ENCODE peak calls at places on chromosome 1, in nine cellular contexts. G is cardiac fibroblast, U is body of pancreas, E is amniotic stem cell, X is NCI-H1436, Y is fibroblast of villous mesenchyme, M is foreskin fibroblast, K is GM13977, T is NCI-H2107. V is an unnamed sample.
A peak's percentile ranks its signal among the peaks of the same experiment; 100 is the strongest.

GRCh38 chr1:160605792-160606520 is 26.7 kb upstream of the CD84 start:
- DNase-seq in G (no peak), U (no peak), E (no peak), X (no peak), Y (no peak), M (no peak), K (no peak), T (no peak), V (no peak)

GRCh38 chr1:236895665-236896387 is 100.7 kb downstream of the MTR start:
- DNase-seq in G (no peak), U (no peak), E (no peak), X (no peak), Y (no peak), M (no peak), K (no peak), T (no peak), V (no peak)

GRCh38 chr1:165954940-165955339 is 127.5 kb downstream of the UCK2 start:
- DNase-seq in G (peak; percentile 71), U (peak; percentile 3), E (no peak), X (no peak), Y (peak; percentile 84), M (peak; percentile 79), K (no peak), T (no peak), V (peak; percentile 92)

GRCh38 chr1:20840731-20841130 is 53.6 kb upstream of the HP1BP3 start:
- DNase-seq in G (peak; percentile 36), U (no peak), E (no peak), X (no peak), Y (no peak), M (no peak), K (no peak), T (no peak), V (no peak)

GRCh38 chr1:228308628-228309547 is 97.7 kb downstream of the TRIM11 start:
- DNase-seq in G (no peak), U (no peak), E (no peak), X (no peak), Y (no peak), M (no peak), K (no peak), T (no peak), V (no peak)

GRCh38 chr1:2194319-2194897 is at the start of gene FAAP20:
- DNase-seq in G (peak; percentile 77), U (peak; percentile 63), E (peak; percentile 48), X (peak; percentile 38), Y (peak; percentile 77), M (peak; percentile 50), K (peak; percentile 92), T (no peak), V (no peak)

GRCh38 chr1:240508950-240509349 is 103.0 kb downstream of the GREM2 start:
- DNase-seq in G (no peak), U (no peak), E (no peak), X (no peak), Y (peak; percentile 63), M (peak; percentile 50), K (no peak), T (no peak), V (no peak)

GRCh38 chr1:24364605-24364974 is 45.4 kb downstream of the GRHL3 start:
- DNase-seq in G (no peak), U (no peak), E (no peak), X (no peak), Y (no peak), M (no peak), K (peak; percentile 10), T (no peak), V (no peak)

GRCh38 chr1:199226163-199226562 is 587.3 kb downstream of the PTPRC start:
- DNase-seq in G (peak; percentile 12), U (no peak), E (no peak), X (no peak), Y (peak; percentile 38), M (peak; percentile 38), K (peak; percentile 19), T (no peak), V (no peak)

GRCh38 chr1:151606867-151607266 is 5.0 kb upstream of the SNX27 start:
- DNase-seq in G (no peak), U (no peak), E (no peak), X (no peak), Y (no peak), M (no peak), K (no peak), T (no peak), V (no peak)

GRCh38 chr1:12616709-12617373 is 1.2 kb downstream of the DHRS3 start:
- DNase-seq in G (peak; percentile 24), U (peak; percentile 48), E (no peak), X (no peak), Y (peak; percentile 35), M (no peak), K (no peak), T (no peak), V (no peak)

GRCh38 chr1:156911587-156912298 is 8.7 kb upstream of the LRRC71 start:
- DNase-seq in G (no peak), U (no peak), E (no peak), X (no peak), Y (no peak), M (peak; percentile 47), K (no peak), T (no peak), V (no peak)

GRCh38 chr1:113751114-113751513 is 8.2 kb downstream of the PHTF1 start:
- DNase-seq in G (no peak), U (no peak), E (no peak), X (no peak), Y (no peak), M (no peak), K (no peak), T (no peak), V (no peak)

GRCh38 chr1:98110674-98111073 is 189.8 kb upstream of the DPYD start:
- DNase-seq in G (peak; percentile 18), U (no peak), E (no peak), X (no peak), Y (no peak), M (peak; percentile 73), K (no peak), T (no peak), V (no peak)

GRCh38 chr1:45694823-45695222 is 6.8 kb downstream of the TMEM69 start:
- DNase-seq in G (no peak), U (no peak), E (no peak), X (no peak), Y (no peak), M (no peak), K (no peak), T (no peak), V (no peak)

GRCh38 chr1:73782901-73783300 is 415.1 kb downstream of the LRRIQ3 start:
- DNase-seq in G (peak; percentile 1), U (no peak), E (no peak), X (no peak), Y (no peak), M (no peak), K (no peak), T (no peak), V (no peak)

GRCh38 chr1:190658907-190659306 is 181.2 kb upstream of the BRINP3 start:
- DNase-seq in G (peak; percentile 1), U (no peak), E (no peak), X (no peak), Y (no peak), M (no peak), K (no peak), T (no peak), V (no peak)

GRCh38 chr1:179810367-179810715 is 67.2 kb downstream of the FAM163A start:
- DNase-seq in G (no peak), U (no peak), E (no peak), X (no peak), Y (no peak), M (no peak), K (no peak), T (no peak), V (no peak)

GRCh38 chr1:2046225-2046917 is 3.8 kb upstream of the PRKCZ start:
- DNase-seq in G (peak; percentile 15), U (peak; percentile 84), E (no peak), X (peak; percentile 2), Y (peak; percentile 13), M (no peak), K (peak; percentile 79), T (no peak), V (no peak)

GRCh38 chr1:21894034-21894881 is 42.9 kb downstream of the HSPG2 start:
- DNase-seq in G (no peak), U (no peak), E (no peak), X (no peak), Y (no peak), M (no peak), K (no peak), T (no peak), V (no peak)

GRCh38 chr1:228298471-228298870 is 90.6 kb downstream of the OBSCN start:
- DNase-seq in G (no peak), U (no peak), E (no peak), X (no peak), Y (no peak), M (no peak), K (no peak), T (no peak), V (no peak)

GRCh38 chr1:170273556-170274501 is 128.1 kb downstream of the NTMT2 start:
- DNase-seq in G (peak; percentile 29), U (peak; percentile 29), E (no peak), X (no peak), Y (peak; percentile 20), M (no peak), K (no peak), T (no peak), V (no peak)

GRCh38 chr1:36157115-36157903 is 1.3 kb downstream of the MAP7D1 start:
- DNase-seq in G (peak; percentile 47), U (peak; percentile 21), E (no peak), X (no peak), Y (peak; percentile 37), M (no peak), K (no peak), T (no peak), V (peak; percentile 32)